ENCODE peak calls at places on chromosome 16, in six cellular contexts. E is cardiac muscle cell; A is tibial artery; T is CD8-positive, alpha-beta T cell; Q is MM.1S; J is fibroblast of mammary gland. U is an unnamed sample.

GRCh38 chr16:68370921-68371651 is 60.3 kb downstream of the PRMT7 start:
- DNase-seq in A (no peak), T (peak), Q (no peak), J (no peak), E (no peak), U (no peak)

GRCh38 chr16:57826706-57827625 is 24.7 kb upstream of the KIFC3 start:
- DNase-seq in T (no peak), J (no peak), Q (no peak), E (no peak), A (no peak), U (no peak)

GRCh38 chr16:25107466-25107792 is 4.1 kb upstream of the LCMT1 start:
- DNase-seq in J (no peak), T (no peak), E (no peak), A (no peak), Q (no peak), U (no peak)

GRCh38 chr16:50121278-50121677 is 31.8 kb upstream of the TENT4B start:
- DNase-seq in T (no peak), Q (peak), J (no peak), E (no peak), A (no peak), U (no peak)

GRCh38 chr16:51326131-51326856 is 175.2 kb upstream of the SALL1 start:
- DNase-seq in E (no peak), Q (no peak), T (no peak), A (no peak), J (peak), U (peak)

GRCh38 chr16:20074089-20074956 is 633 bp upstream of the GPR139 start:
- DNase-seq in J (no peak), T (no peak), Q (no peak), A (no peak), E (no peak), U (no peak)

GRCh38 chr16:83619381-83620150 is 188.2 kb upstream of the HSBP1 start:
- DNase-seq in E (no peak), A (no peak), T (no peak), Q (no peak), J (no peak), U (no peak)

GRCh38 chr16:17316005-17316404 is 154.8 kb downstream of the XYLT1 start:
- DNase-seq in J (no peak), A (no peak), E (no peak), T (no peak), Q (no peak), U (no peak)

GRCh38 chr16:22192261-22193133 is 13.6 kb upstream of the EEF2K start:
- DNase-seq in E (peak), A (peak), T (peak), Q (peak), J (peak), U (peak)

GRCh38 chr16:83433201-83433600 is 374.6 kb upstream of the HSBP1 start:
- DNase-seq in E (no peak), T (no peak), A (no peak), J (no peak), Q (no peak), U (no peak)

GRCh38 chr16:18983565-18984424 is at the start of gene TMC7:
- DNase-seq in E (peak), J (peak), A (peak), T (no peak), Q (peak), U (peak)

GRCh38 chr16:13997933-13998332 is 73.2 kb upstream of the MRTFB start:
- DNase-seq in A (no peak), Q (peak), T (no peak), J (no peak), E (no peak), U (no peak)

GRCh38 chr16:54931757-54932660 is 1.3 kb downstream of the IRX5 start:
- DNase-seq in T (no peak), Q (no peak), J (no peak), E (peak), A (no peak), U (no peak)

GRCh38 chr16:52584354-52584840 is 37.5 kb upstream of the TOX3 start:
- DNase-seq in Q (no peak), E (no peak), A (no peak), J (no peak), T (no peak), U (no peak)

GRCh38 chr16:74083582-74083981 is 213.0 kb upstream of the PSMD7 start:
- DNase-seq in T (no peak), Q (no peak), A (no peak), E (no peak), J (no peak), U (no peak)

GRCh38 chr16:7185689-7186088 is 147.0 kb upstream of the RBFOX1 start:
- DNase-seq in T (no peak), E (no peak), A (no peak), Q (no peak), J (no peak), U (no peak)

DNA sequence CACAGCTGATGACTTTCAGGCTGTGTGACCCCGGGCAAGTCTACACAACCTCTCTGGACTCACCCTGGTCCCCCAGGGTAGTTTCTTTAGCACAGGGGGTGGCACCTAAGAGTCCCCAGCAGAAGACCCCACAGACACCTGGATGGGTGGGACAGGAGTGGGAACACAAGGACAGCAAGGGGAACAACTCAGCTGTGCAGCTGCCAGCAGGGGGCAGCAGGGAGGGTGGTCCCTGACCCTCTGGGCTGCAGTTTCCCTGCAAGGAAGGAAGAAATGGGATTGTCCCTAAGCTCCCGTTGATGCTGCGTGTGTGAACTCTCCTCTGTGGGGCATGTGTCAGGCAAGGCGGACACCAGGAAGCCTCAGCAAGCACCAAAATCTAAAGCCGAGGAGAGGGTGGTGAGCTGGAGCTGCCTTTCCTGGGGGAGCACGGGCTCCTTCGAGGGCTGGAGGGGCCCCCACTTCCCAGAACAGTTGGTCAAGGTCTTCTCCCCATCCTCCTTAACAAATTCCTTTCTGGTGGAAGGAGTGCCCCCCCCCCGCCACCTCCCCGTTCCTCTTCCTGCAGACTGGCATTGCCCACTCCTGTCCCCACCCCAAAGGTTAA is 24.1 kb upstream of the CDH5 start:
- DNase-seq in T (no peak), A (no peak), Q (no peak), E (peak), J (peak), U (peak)
- TF ChIP-seq CTCF in T (peak), A (peak), Q (peak), E (peak), J (peak), U (peak)

DNA sequence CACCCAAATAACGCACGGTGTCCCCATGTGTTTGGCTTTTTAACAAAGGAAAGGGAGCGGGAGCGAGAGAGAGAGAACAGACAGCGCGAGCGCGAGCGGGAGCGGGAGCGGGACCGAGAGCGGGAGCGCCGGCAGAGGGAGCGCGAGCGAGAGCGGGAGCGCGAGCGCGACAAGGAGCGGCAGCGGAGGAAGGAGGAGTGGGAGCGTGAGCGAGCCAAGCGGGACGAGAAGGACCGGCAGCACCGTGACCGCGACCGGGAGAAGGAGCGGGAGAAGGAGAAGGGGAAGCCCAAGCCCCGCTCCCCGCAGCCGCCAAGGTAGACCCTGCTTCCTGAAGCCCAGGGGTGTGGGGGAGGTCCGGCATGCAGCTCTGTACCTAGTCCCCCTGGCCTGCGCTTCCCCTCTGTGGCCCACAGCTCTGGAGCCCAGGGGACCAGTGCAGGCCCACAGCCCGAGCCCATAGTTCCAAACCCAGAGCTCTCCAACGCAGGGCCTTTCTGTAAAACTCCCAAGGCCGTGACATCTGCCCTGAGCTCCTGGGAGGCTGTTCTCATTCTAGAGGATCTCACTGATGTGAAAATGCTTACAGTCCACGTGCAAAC is 27.1 kb upstream of the IL17C start:
- DNase-seq in J (no peak), Q (no peak), T (peak), A (no peak), E (peak), U (no peak)
- H3K4me3 ChIP-seq in J (no peak), Q (no peak), T (no peak), A (no peak), E (no peak), U (no peak)

GRCh38 chr16:89575247-89576172 is at the start of gene CPNE7:
- DNase-seq in T (no peak), E (peak), J (no peak), A (no peak), Q (no peak), U (no peak)

GRCh38 chr16:89579351-89579750 is 3.8 kb downstream of the CPNE7 start:
- DNase-seq in E (no peak), A (no peak), T (no peak), Q (no peak), J (no peak), U (no peak)

GRCh38 chr16:89574681-89575246 is 794 bp upstream of the CPNE7 start:
- DNase-seq in J (peak), A (no peak), Q (peak), T (peak), E (peak), U (peak)

GRCh38 chr16:89576173-89577054 is 856 bp downstream of the CPNE7 start:
- DNase-seq in J (no peak), E (no peak), A (no peak), Q (no peak), T (no peak), U (no peak)

GRCh38 chr16:89577055-89577759 is 1.6 kb downstream of the CPNE7 start:
- DNase-seq in T (no peak), E (no peak), Q (no peak), A (no peak), J (no peak), U (no peak)
- TF ChIP-seq CTCF in T (no peak), E (no peak), Q (no peak), A (no peak), J (no peak), U (no peak)

GRCh38 chr16:72937916-72938315 is 110.0 kb downstream of the ZFHX3 start:
- DNase-seq in E (no peak), T (no peak), Q (no peak), A (no peak), J (no peak), U (no peak)

GRCh38 chr16:72938426-72939164 is 109.3 kb downstream of the ZFHX3 start:
- DNase-seq in A (peak), Q (no peak), T (no peak), J (peak), E (no peak), U (peak)

GRCh38 chr16:72937360-72937759 is 110.6 kb downstream of the ZFHX3 start:
- DNase-seq in T (no peak), Q (no peak), J (no peak), E (no peak), A (no peak), U (no peak)

GRCh38 chr16:72940886-72941285 is 107.0 kb downstream of the ZFHX3 start:
- DNase-seq in Q (no peak), A (peak), T (no peak), J (no peak), E (no peak), U (no peak)

GRCh38 chr16:72939247-72939646 is 108.7 kb downstream of the ZFHX3 start:
- DNase-seq in Q (no peak), E (no peak), T (no peak), J (peak), A (peak), U (peak)
- H3K4me3 ChIP-seq in Q (no peak), E (no peak), T (no peak), J (peak), A (peak), U (peak)

GRCh38 chr16:66057056-66057455 is 309.4 kb upstream of the CDH5 start:
- DNase-seq in J (no peak), T (no peak), A (no peak), Q (no peak), E (no peak), U (no peak)
- TF ChIP-seq CTCF in J (no peak), T (no peak), A (no peak), Q (no peak), E (no peak), U (no peak)

DNA sequence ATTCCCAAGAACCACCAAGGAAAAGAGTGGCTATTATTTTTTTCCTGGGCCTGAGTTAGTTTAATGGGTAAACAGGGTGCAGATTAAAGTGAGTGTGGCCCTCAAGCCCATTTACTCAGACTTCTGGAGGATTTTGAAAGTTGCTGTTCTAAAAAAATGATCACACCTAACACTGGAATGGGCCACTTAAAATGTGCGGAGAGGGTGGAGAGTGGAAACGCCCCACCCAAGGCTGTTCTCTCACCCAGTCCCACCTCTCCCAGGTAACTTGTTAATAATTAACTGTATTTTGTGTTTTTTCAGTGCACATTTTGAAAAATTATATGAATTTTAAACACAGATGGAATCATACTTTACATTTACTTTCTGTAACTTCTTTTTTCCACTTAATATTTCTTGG is 5.4 kb downstream of the HIRIP3 start:
- DNase-seq in E (no peak), Q (no peak), J (no peak), T (no peak), A (no peak), U (no peak)
- H3K4me3 ChIP-seq in E (no peak), Q (no peak), J (no peak), T (no peak), A (no peak), U (no peak)

U was measured in cardiac fibroblast.